ENCODE peak calls at places on chromosomes 7 and 10, in seven cellular contexts. K is transverse colon, F is sigmoid colon, J is stomach, T is K562, Z is H1, H is HepG2. L is an unnamed sample.

GRCh38 chr10:48811461-48811860 is 126.8 kb downstream of the WDFY4 start:
- DNase-seq in K (no peak), F (no peak), J (no peak), T (no peak), Z (no peak), H (no peak), L (no peak)

GRCh38 chr7:37289347-37289746 is 159.3 kb downstream of the ELMO1 start:
- DNase-seq in K (no peak), F (no peak), J (no peak), T (no peak), Z (no peak), H (no peak), L (no peak)

GRCh38 chr10:49743464-49744075 is 18.6 kb downstream of the OGDHL start:
- DNase-seq in K (no peak), F (no peak), J (peak; percentile 15), T (no peak), Z (no peak), H (no peak), L (peak; percentile 77)

GRCh38 chr10:116312091-116312490 is 12.2 kb upstream of the CCDC172 start:
- DNase-seq in K (no peak), F (no peak), J (no peak), T (no peak), Z (no peak), H (no peak), L (no peak)

GRCh38 chr10:23693398-23693797 is 254.5 kb downstream of the OTUD1 start:
- DNase-seq in K (no peak), F (no peak), J (no peak), T (no peak), Z (no peak), H (no peak), L (no peak)

GRCh38 chr7:112449353-112449752 is 907 bp upstream of the IFRD1 start:
- DNase-seq in K (peak; percentile 55), F (no peak), J (peak; percentile 37), T (peak; percentile 47), Z (no peak), H (peak; percentile 60), L (no peak)

GRCh38 chr7:72411419-72411818 is 719 bp downstream of the CALN1 start:
- DNase-seq in K (no peak), F (no peak), J (no peak), T (no peak), Z (no peak), H (no peak), L (no peak)

GRCh38 chr7:116328161-116328560 is 117.8 kb downstream of the TES start:
- DNase-seq in K (no peak), F (no peak), J (no peak), T (no peak), Z (no peak), H (no peak), L (no peak)

GRCh38 chr7:923108-924041 is 31.1 kb downstream of the ADAP1 start:
- DNase-seq in K (peak; percentile 94), F (peak; percentile 82), J (peak; percentile 70), T (peak; percentile 63), Z (no peak), H (no peak), L (peak; percentile 88)

GRCh38 chr7:922334-923107 is 32.0 kb downstream of the ADAP1 start:
- DNase-seq in K (peak; percentile 27), F (peak; percentile 60), J (peak; percentile 21), T (no peak), Z (no peak), H (no peak), L (no peak)

GRCh38 chr7:926061-927030 is 28.1 kb downstream of the ADAP1 start:
- DNase-seq in K (peak; percentile 91), F (peak; percentile 64), J (peak; percentile 28), T (no peak), Z (no peak), H (peak; percentile 91), L (peak; percentile 77)

GRCh38 chr7:925601-926000 is 28.9 kb downstream of the ADAP1 start:
- DNase-seq in K (peak; percentile 78), F (peak; percentile 82), J (peak; percentile 41), T (no peak), Z (no peak), H (no peak), L (peak; percentile 79)

DNA sequence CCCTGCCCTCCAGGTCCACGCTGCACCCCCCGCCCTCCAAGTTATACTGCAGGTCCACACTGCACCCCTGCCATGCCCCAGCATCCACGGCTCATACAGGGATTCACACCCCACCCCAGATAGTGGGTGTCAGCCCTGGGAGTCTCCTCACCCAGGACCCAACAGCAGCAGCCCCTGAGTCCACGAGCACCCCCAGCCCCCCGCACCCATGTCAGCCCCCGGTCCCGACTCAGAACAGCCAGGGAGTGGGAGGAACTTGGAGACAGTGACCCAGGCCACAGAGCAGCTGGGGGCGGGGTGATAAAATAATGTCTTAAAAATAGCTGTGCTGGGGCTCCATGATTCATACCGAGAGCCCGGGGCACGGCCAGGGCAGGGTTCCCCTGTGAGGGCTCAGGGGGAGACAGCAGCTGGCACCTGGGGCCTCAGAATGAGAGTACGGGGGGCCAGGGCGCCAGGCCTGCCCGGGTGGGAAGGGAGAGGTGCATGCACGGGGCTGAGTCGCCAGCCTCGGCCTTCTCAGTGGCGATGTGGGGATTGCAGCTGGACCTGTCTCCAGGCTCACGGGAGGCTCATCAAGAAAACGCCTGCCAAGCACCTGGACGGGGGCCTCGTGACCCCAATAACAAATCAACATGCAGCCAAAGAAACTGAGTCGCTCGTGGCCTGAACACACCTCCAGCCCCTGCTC is 29.8 kb downstream of the ADAP1 start:
- DNase-seq in K (peak; percentile 38), F (peak; percentile 66), J (peak; percentile 25), T (no peak), Z (no peak), H (no peak), L (peak; percentile 57)
- TF ChIP-seq POLR2AphosphoS5 in K (no peak), F (no peak), J (no peak), T (no peak), Z (no peak), H (no peak), L (no peak)

DNA sequence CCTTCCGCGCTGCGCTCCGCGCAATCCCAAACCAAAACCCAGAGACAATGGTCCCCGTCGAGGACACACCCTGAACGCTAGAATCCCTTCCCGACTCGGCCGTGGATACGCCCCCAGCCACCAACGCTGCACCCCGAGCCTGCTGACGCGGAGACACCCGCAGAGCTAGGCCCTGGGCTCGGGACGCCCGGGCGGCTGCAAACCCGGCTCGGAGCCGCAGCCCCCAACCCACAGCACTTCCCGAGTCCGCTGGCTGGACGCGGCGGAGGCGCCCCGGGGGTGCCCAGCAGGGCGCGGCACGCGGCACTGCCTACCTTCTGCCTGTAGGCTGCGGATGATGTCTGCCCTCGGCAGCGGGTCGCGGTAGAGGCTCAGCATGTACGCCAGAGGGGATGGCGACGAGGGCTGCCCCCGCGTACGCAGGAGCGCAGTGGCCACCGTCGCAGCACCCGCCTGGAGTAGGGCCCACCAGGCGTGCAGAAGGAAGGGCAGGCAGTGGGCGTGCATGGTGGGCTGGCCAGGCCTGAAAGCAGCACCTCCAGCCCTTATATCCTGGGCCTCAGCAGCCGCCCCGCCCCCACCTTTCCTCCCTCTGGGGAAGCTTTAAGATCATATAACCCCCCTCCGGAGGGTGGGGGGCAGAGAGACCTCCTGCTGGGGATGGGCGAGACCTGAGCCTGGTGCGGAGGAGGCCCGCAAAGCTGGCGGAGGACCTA is at the start of gene NODAL:
- DNase-seq in K (no peak), F (no peak), J (no peak), T (no peak), Z (no peak), H (no peak), L (no peak)
- H3K4me3 ChIP-seq in K (no peak within 1 kb of the TSS), F (no peak within 1 kb of the TSS), J (peak within 1 kb of the TSS; percentile 33), T (no peak within 1 kb of the TSS), Z (peak within 1 kb of the TSS; percentile 34), H (no peak within 1 kb of the TSS), L (peak within 1 kb of the TSS; percentile 34)

GRCh38 chr7:129768614-129769399 is 157.3 kb downstream of the NRF1 start:
- DNase-seq in K (no peak), F (no peak), J (no peak), T (peak; percentile 93), Z (no peak), H (no peak), L (no peak)
- TF ChIP-seq EP300 in K (no peak), F (no peak), J (no peak), T (peak; percentile 90), Z (no peak), H (no peak), L (no peak)

DNA sequence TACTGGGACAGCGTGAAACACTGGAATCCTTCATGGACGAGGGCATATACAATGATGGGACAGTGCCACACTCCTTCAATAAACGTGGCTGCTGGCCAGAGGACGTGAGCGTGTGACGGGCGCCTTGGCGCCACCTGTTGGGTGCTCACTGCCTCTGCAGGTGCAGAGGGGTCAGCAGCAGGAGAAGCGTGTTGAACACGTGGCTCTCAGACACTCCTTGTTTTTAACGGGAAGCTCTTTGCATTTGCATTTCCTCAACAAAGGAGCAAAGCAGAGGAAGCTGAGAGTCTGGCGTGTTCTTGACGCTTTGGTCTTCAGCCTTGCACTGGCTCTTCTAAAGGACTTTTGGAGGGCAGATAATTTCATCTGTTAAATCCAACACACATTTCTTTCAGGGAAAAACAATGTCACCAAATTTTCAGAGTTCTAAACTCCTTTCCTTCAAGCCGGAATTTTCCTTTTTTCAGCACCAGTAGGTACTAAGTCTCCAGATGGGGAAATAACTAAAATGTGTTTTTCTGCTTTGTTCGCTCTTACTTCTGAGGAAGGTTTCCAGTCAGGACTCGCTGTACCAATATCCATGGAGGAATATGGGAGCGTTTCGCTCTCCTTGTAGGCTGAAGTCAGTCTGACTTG is 2.9 kb upstream of the GET4 start:
- DNase-seq in K (peak; percentile 87), F (peak; percentile 95), J (peak; percentile 92), T (peak; percentile 80), Z (peak; percentile 71), H (peak; percentile 79), L (peak; percentile 89)
- TF ChIP-seq POLR2AphosphoS5 in K (peak; percentile 71), F (no peak), J (peak; percentile 87), T (peak; percentile 57), Z (peak; percentile 51), H (no peak), L (peak; percentile 37)

DNA sequence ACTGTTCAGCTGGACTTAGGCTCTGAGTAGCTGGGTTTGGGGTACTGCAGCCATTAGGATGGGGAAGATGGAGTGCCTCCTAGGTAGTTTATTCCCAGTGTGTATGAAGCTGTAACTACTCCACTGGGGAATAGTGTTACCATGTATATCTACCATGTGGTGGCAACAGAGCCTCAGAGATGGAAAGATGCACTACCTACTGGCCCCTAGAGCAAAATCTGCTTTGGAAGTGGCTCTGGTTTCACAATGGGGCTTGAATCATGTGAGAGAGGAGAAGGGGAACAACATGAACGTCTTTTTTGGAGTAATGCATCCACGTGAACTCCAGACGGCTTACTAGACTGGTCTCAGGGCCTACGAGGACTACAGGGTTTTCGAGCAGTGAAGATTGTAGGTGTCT is 167.3 kb downstream of the CALCR start:
- DNase-seq in K (no peak), F (no peak), J (no peak), T (no peak), Z (no peak), H (no peak), L (no peak)
- H3K4me3 ChIP-seq in K (no peak overlapping the region), F (no peak overlapping the region), J (no peak overlapping the region), T (no peak overlapping the region), Z (no peak overlapping the region), H (no peak overlapping the region), L (no peak overlapping the region)

GRCh38 chr10:69472142-69472541 is 20.9 kb downstream of the TSPAN15 start:
- DNase-seq in K (no peak), F (no peak), J (no peak), T (no peak), Z (no peak), H (no peak), L (no peak)
- TF ChIP-seq EP300 in K (no peak), F (no peak), J (no peak), T (no peak), Z (no peak), H (no peak), L (no peak)

L was measured in suprapubic skin.